ENCODE peak calls at places on chromosomes 6 and 20, in ten cellular contexts. W is testis, T is cardiac muscle cell, U is A549, Z is epithelial cell of esophagus, O is kidney, N is brain microvascular endothelial cell, A is fibroblast of pulmonary artery, H is small intestine, Q is cardiac fibroblast. M is an unnamed sample.

GRCh38 chr6:155364844-155365437 is 50.7 kb upstream of the TFB1M start:
- DNase-seq in Z (no peak), O (no peak), H (no peak), A (no peak), W (no peak), U (no peak), Q (no peak), N (no peak), T (no peak), M (no peak)

GRCh38 chr20:50750145-50750671 is 18.8 kb downstream of the PARD6B start:
- DNase-seq in T (no peak), Z (no peak), A (no peak), N (no peak), U (no peak), W (peak), O (no peak), Q (no peak), H (no peak), M (no peak)

GRCh38 chr20:63357921-63358905 is 2.9 kb downstream of the CHRNA4 start:
- DNase-seq in Q (no peak), A (no peak), O (peak), U (no peak), W (peak), N (no peak), Z (no peak), T (no peak), H (no peak), M (no peak)

GRCh38 chr6:133895573-133896343 is 6.8 kb downstream of the TCF21 start:
- DNase-seq in N (no peak), O (peak), H (peak), W (peak), U (no peak), T (peak), Z (no peak), A (peak), Q (peak), M (peak)

GRCh38 chr20:62875419-62876355 is 14.1 kb upstream of the TCFL5 start:
- DNase-seq in N (peak), O (peak), U (peak), A (peak), Q (peak), Z (peak), W (peak), H (peak), T (peak), M (peak)

GRCh38 chr6:32718879-32719278 is 22.3 kb upstream of the HLA-DQA2 start:
- DNase-seq in N (no peak), T (no peak), U (no peak), H (no peak), Z (peak), Q (no peak), A (no peak), W (no peak), O (no peak), M (no peak)

GRCh38 chr6:166275714-166276166 is 32.5 kb downstream of the PRR18 start:
- DNase-seq in U (peak), W (peak), N (peak), H (peak), T (peak), Z (peak), Q (peak), O (peak), A (peak), M (peak)

GRCh38 chr6:20092071-20092566 is 120.2 kb downstream of the MBOAT1 start:
- DNase-seq in A (peak), N (peak), U (peak), H (peak), W (no peak), O (no peak), Q (peak), T (peak), Z (peak), M (peak)

GRCh38 chr6:125904871-125905270 is 51.7 kb upstream of the HINT3 start:
- DNase-seq in A (no peak), N (no peak), U (no peak), H (no peak), Q (peak), T (no peak), O (no peak), Z (peak), W (no peak), M (peak)

GRCh38 chr20:43444107-43444506 is 13.6 kb upstream of the SRSF6 start:
- DNase-seq in U (no peak), Q (no peak), N (no peak), W (no peak), A (no peak), H (no peak), T (no peak), O (no peak), Z (no peak), M (no peak)

GRCh38 chr20:24971702-24972101 is 20.8 kb downstream of the APMAP start:
- DNase-seq in A (no peak), O (no peak), H (no peak), Z (no peak), T (no peak), Q (no peak), U (no peak), W (no peak), N (no peak), M (no peak)

GRCh38 chr6:885051-885590 is 192.2 kb upstream of the EXOC2 start:
- DNase-seq in Q (no peak), W (no peak), T (no peak), A (no peak), Z (peak), O (no peak), H (peak), N (no peak), U (no peak), M (no peak)

GRCh38 chr6:130810307-130811030 is 16.7 kb upstream of the SMLR1 start:
- DNase-seq in U (no peak), H (no peak), N (no peak), T (peak), A (peak), Z (no peak), Q (no peak), O (no peak), W (no peak), M (no peak)
- H3K4me3 ChIP-seq in U (no peak), H (no peak), N (no peak), T (no peak), A (no peak), Z (no peak), Q (no peak), O (no peak), W (no peak), M (no peak)

DNA sequence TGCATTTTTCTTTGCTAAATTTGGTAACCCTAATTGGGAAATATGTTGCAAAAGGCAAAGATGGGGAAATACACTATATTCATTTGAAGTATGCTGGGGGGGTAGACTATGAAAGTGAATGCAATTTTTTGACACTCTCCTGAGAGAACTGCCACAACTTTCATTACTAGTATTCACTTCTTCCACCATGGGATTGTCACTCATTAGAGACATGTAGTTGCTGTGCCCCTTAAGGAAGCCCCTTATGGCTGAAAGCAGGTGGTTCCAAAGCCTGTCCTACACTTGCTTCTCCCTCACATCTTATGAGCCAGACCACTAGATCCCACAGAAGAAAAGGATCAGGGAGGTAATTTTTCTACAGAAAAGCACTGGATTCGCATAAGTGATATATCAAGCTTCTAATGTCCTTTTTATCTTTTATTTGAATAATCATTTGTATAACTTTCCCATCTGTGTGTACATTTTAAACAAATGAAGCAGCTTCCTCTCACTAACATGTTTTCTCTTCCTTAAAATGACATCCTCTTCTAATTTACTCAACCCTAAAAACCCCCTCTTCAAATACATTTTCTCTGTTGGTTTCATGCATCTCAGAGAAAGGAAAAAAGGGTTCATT is 83.8 kb downstream of the GCLC start:
- DNase-seq in U (no peak), Q (no peak), A (no peak), Z (no peak), H (no peak), W (no peak), N (no peak), O (no peak), T (no peak), M (no peak)
- H3K4me3 ChIP-seq in U (no peak), Q (no peak), A (no peak), Z (no peak), H (no peak), W (no peak), N (no peak), O (no peak), T (no peak), M (no peak)

DNA sequence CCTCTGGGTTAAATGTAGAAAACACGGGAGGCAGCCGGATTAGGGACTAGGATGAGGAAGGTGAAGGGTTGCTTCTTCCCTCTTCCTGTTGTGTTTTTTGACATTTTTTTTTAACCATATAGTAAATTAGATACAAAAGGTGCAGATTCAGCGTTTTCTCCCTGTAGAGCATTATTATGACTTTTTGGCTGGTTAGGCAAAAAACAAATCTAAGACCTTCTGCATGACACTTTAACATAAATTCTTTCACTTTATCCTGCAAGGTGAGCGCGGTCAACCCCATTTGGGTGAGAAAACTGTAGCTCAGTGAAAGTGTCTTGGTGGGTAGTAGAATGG is 1.3 kb downstream of the SLC16A10 start:
- DNase-seq in W (no peak), T (no peak), O (no peak), Z (no peak), H (no peak), U (no peak), N (no peak), A (no peak), Q (no peak), M (no peak)
- H3K4me3 ChIP-seq in W (peak), T (peak), O (peak), Z (no peak), H (peak), U (peak), N (no peak), A (no peak), Q (no peak), M (no peak)

DNA sequence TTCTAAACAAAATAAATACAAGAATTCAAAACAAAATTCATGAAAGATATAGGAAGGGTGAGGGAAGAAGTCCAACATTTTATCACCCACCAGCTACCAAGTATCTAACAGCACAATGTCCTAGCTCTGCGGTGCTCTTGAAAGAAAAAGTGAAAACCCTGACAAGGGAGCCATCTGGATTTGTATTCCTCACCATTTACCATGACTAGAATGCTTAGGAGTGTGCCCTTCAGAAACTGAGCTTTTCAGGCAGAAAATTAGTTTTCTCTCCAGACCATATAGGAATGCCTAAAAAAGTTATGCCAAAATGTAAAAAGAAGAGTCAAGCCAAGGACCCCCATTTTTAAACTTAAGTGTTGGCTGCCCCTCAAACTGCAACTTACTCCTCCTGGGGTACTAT is 4.5 kb downstream of the SNX5 start:
- DNase-seq in W (no peak), T (no peak), O (no peak), Q (no peak), A (no peak), H (no peak), Z (no peak), U (no peak), N (no peak), M (no peak)
- H3K4me3 ChIP-seq in W (no peak), T (no peak), O (peak), Q (no peak), A (no peak), H (no peak), Z (no peak), U (no peak), N (no peak), M (no peak)

GRCh38 chr20:32763202-32763999 is 1.2 kb downstream of the DNMT3B start:
- DNase-seq in N (no peak), A (no peak), W (peak), U (no peak), Q (no peak), O (peak), Z (no peak), H (peak), T (no peak), M (no peak)
- H3K4me3 ChIP-seq in N (peak), A (peak), W (peak), U (peak), Q (peak), O (peak), Z (peak), H (peak), T (peak), M (peak)

DNA sequence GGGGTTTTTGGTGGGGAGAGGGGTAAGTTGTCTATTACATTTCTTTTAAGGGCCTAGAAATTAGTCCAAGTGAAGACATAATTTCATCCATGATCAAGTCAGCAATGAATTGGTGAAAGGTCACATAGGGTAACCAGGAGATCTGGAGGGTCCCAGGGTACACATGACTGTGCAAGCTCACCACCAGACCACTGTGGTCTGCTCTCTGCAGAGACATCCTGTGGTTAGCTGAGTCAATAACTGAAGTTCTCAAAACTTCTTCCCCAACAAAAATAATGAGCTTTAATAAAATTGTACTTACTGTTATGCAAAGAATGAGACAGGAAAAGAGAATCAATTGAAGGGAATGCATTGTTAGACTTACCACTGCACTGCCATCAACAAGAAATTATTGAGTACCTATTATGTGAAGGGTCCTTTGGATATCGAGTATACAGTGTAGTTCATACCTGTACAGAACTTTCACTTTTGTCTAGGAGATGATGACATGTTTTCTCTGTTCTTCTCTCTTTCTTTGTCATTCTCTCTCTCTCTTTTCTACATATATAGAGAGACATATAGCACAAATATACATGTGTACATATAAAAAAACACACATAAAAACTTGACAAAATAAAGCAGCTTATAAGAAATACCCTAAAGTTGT is 209.8 kb downstream of the GJA1 start:
- DNase-seq in O (no peak), Z (no peak), N (peak), W (no peak), T (no peak), Q (peak), H (no peak), A (no peak), U (no peak), M (peak)
- H3K4me3 ChIP-seq in O (no peak), Z (no peak), N (no peak), W (no peak), T (no peak), Q (no peak), H (no peak), A (no peak), U (no peak), M (no peak)